ENCODE peak calls at places on chromosomes 2 and 18, in seven cellular contexts. M is uterus, G is H1, U is testis, X is stomach, A is IMR-90, P is A549. V is an unnamed sample.

GRCh38 chr2:79984476-79984875 is 320.1 kb downstream of the LRRTM1 start:
- DNase-seq in M (no peak), G (no peak), U (no peak), X (no peak), A (peak; percentile 55), P (no peak), V (no peak)

GRCh38 chr2:232588680-232589585 is 38.4 kb downstream of the EIF4E2 start:
- DNase-seq in M (peak; percentile 72), G (no peak), U (peak; percentile 24), X (peak; percentile 86), A (peak; percentile 86), P (peak; percentile 20), V (peak; percentile 94)

GRCh38 chr18:41060967-41061366 is 894.1 kb upstream of the PIK3C3 start:
- DNase-seq in M (no peak), G (no peak), U (no peak), X (no peak), A (peak; percentile 55), P (no peak), V (no peak)

GRCh38 chr2:88739985-88740600 is 48.6 kb downstream of the RPIA start:
- DNase-seq in M (peak; percentile 46), G (peak; percentile 91), U (peak; percentile 86), X (peak; percentile 84), A (peak; percentile 72), P (peak; percentile 64), V (peak; percentile 79)

GRCh38 chr18:58417752-58418151 is 211.1 kb downstream of the ALPK2 start:
- DNase-seq in M (no peak), G (no peak), U (no peak), X (no peak), A (peak; percentile 59), P (peak; percentile 21), V (no peak)

GRCh38 chr2:180753809-180754761 is 226.3 kb upstream of the UBE2E3 start:
- DNase-seq in M (no peak), G (no peak), U (no peak), X (no peak), A (peak; percentile 82), P (no peak), V (no peak)

GRCh38 chr2:121777699-121778058 is 22.2 kb downstream of the TSN start:
- DNase-seq in M (no peak), G (no peak), U (no peak), X (no peak), A (peak; percentile 71), P (no peak), V (no peak)

GRCh38 chr2:16260041-16260440 is 319.7 kb downstream of the MYCN start:
- DNase-seq in M (no peak), G (no peak), U (no peak), X (no peak), A (no peak), P (no peak), V (no peak)

GRCh38 chr2:172461591-172462392 is 34.4 kb downstream of the ITGA6 start:
- DNase-seq in M (peak; percentile 46), G (peak; percentile 90), U (peak; percentile 52), X (peak; percentile 83), A (peak; percentile 34), P (peak; percentile 35), V (peak; percentile 43)

GRCh38 chr2:240896871-240897692 is 1.1 kb upstream of the MAB21L4 start:
- DNase-seq in M (no peak), G (no peak), U (no peak), X (peak; percentile 78), A (no peak), P (no peak), V (no peak)

GRCh38 chr2:85888020-85888744 is 608 bp downstream of the ST3GAL5 start:
- DNase-seq in M (no peak), G (no peak), U (peak; percentile 51), X (no peak), A (no peak), P (no peak), V (peak; percentile 42)

GRCh38 chr2:200301953-200302628 is 4.4 kb upstream of the SPATS2L start:
- DNase-seq in M (no peak), G (no peak), U (no peak), X (no peak), A (peak; percentile 57), P (no peak), V (no peak)

GRCh38 chr18:74652392-74652988 is 54.8 kb downstream of the ZNF407 start:
- DNase-seq in M (no peak), G (no peak), U (no peak), X (no peak), A (peak; percentile 66), P (peak; percentile 19), V (no peak)

GRCh38 chr2:237122214-237122666 is 36.6 kb downstream of the COPS8 start:
- DNase-seq in M (peak; percentile 72), G (peak; percentile 81), U (peak; percentile 65), X (peak; percentile 60), A (peak; percentile 87), P (peak; percentile 35), V (peak; percentile 50)

GRCh38 chr18:13804305-13804704 is 19.6 kb upstream of the MC5R start:
- DNase-seq in M (no peak), G (no peak), U (no peak), X (no peak), A (no peak), P (no peak), V (no peak)

GRCh38 chr2:199261221-199261620 is 196.5 kb downstream of the SATB2 start:
- DNase-seq in M (no peak), G (no peak), U (no peak), X (no peak), A (peak; percentile 47), P (no peak), V (peak; percentile 70)

GRCh38 chr2:169106125-169106524 is 36.8 kb downstream of the DHRS9 start:
- DNase-seq in M (no peak), G (no peak), U (no peak), X (no peak), A (no peak), P (no peak), V (no peak)

GRCh38 chr2:190862591-190862991 is 18.0 kb upstream of the GLS start:
- DNase-seq in M (no peak), G (no peak), U (no peak), X (no peak), A (peak; percentile 57), P (no peak), V (no peak)

GRCh38 chr2:235024191-235024611 is 72.4 kb downstream of the SH3BP4 start:
- DNase-seq in M (no peak), G (no peak), U (no peak), X (no peak), A (peak; percentile 69), P (no peak), V (no peak)

GRCh38 chr2:176130153-176130916 is 830 bp downstream of the HOXD8 start:
- DNase-seq in M (peak; percentile 85), G (peak; percentile 63), U (peak; percentile 74), X (no peak), A (no peak), P (peak; percentile 34), V (peak; percentile 68)

GRCh38 chr2:227058888-227059399 is 105.1 kb downstream of the COL4A4 start:
- DNase-seq in M (no peak), G (no peak), U (no peak), X (peak; percentile 77), A (no peak), P (no peak), V (no peak)

GRCh38 chr2:235453605-235454151 is 40.2 kb upstream of the AGAP1 start:
- DNase-seq in M (no peak), G (no peak), U (no peak), X (no peak), A (no peak), P (no peak), V (peak; percentile 45)

GRCh38 chr2:52934354-52934898 is 833.2 kb upstream of the CHAC2 start:
- DNase-seq in M (no peak), G (no peak), U (no peak), X (no peak), A (peak; percentile 91), P (no peak), V (no peak)

GRCh38 chr2:26740890-26741302 is 23.2 kb upstream of the SLC35F6 start:
- DNase-seq in M (no peak), G (no peak), U (peak; percentile 26), X (no peak), A (peak; percentile 22), P (no peak), V (no peak)

GRCh38 chr18:44895176-44895798 is 214.6 kb downstream of the SETBP1 start:
- DNase-seq in M (no peak), G (no peak), U (peak; percentile 55), X (peak; percentile 57), A (peak; percentile 45), P (peak; percentile 16), V (no peak)

DNA sequence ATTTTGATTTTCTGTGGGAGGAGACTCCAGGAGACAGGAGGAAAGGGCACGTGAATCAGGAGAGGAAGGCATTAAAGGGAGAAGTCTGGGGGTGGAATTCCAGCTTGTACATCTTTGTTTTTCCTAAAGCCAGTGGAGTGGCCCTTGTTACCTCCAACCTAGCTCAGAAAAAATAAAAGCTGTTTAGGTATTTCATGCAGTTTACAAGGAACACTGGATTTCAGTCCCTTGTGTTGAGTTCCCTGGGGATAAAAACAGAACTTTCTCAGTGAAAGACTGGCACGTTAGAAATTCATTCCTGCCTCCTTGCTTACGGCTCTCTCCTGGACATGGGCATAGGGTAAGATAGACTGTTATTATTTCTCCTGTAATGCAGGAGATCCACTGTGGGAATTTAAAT is 170.2 kb downstream of the ZEB2 start:
- DNase-seq in M (no peak), G (no peak), U (no peak), X (no peak), A (no peak), P (no peak), V (no peak)
- H3K27ac ChIP-seq in M (no peak overlapping the region), G (no peak overlapping the region), U (peak overlapping the region; percentile 73), X (no peak overlapping the region), A (no peak overlapping the region), P (peak overlapping the region; percentile 62), V (peak overlapping the region; percentile 33)

DNA sequence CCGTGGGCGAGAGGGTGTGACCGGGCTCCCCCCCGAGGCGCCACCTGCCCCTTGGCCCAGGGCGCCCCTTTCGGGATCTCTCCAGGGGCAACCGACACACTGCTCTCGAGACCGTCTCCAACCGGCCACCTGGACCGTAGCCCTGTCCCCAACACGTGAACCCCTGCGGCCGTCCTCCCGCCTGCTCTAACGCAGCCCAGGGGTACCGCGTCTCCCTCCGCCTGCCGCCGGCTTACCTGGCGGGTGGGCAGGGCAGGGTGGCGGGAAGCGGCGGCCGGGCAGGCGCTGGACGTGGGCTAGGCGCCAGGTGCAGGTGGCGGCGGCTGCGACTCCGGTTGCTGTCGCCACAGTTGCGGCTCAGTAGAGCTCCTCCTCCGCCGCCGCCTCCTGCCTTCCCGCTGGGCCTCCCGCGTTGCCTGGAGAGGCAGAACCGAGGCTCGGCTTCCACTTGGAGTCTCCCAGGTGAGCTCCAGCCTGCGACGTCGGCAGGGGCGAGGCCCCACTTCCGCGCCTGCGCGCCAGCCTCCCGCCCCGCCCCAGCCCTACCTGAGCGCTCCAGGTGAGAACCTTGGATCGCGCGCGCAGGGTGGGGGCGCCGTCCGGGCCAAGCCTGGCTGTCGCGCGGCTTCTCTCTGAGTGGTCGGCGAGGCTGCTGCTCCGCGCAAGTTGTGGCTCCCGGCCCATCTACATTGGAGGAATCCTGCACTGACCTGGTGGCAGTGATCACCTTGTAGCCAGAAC is at the start of gene GALNT3:
- DNase-seq in M (peak; percentile 14), G (peak; percentile 94), U (peak; percentile 46), X (peak; percentile 96), A (no peak), P (no peak), V (peak; percentile 11)
- TF ChIP-seq POLR2A in M (no peak), G (peak; percentile 63), U (no peak), X (no peak), A (no peak), P (no peak), V (no peak)

GRCh38 chr2:120108049-120108448 is 95.2 kb downstream of the EPB41L5 start:
- DNase-seq in M (no peak), G (no peak), U (no peak), X (peak; percentile 63), A (peak; percentile 83), P (no peak), V (peak; percentile 40)
- H3K27ac ChIP-seq in M (no peak overlapping the region), G (no peak overlapping the region), U (no peak overlapping the region), X (no peak overlapping the region), A (no peak overlapping the region), P (peak overlapping the region; percentile 22), V (no peak overlapping the region)

GRCh38 chr2:29115797-29116781 is 874 bp downstream of the CLIP4 start:
- DNase-seq in M (peak; percentile 65), G (no peak), U (peak; percentile 78), X (peak; percentile 58), A (peak; percentile 85), P (peak; percentile 60), V (peak; percentile 60)
- TF ChIP-seq POLR2A in M (no peak), G (no peak), U (no peak), X (no peak), A (peak; percentile 63), P (peak; percentile 38), V (no peak)

V was measured in adrenal gland.